ENCODE peak calls at places on chromosomes 7 and 10, in four cellular contexts. I is A673, K is tibial artery, A is lower leg skin. G is an unnamed sample.

GRCh38 chr10:124612611-124613498 is 131.3 kb downstream of the FAM53B start:
- DNase-seq in K (no peak), I (no peak), A (no peak), G (no peak)

GRCh38 chr7:152615052-152615741 is 60.7 kb downstream of the XRCC2 start:
- DNase-seq in A (no peak), K (no peak), I (peak), G (no peak)

GRCh38 chr10:84114088-84114667 is 25.1 kb upstream of the GHITM start:
- DNase-seq in K (no peak), I (peak), A (no peak), G (no peak)

GRCh38 chr10:111944331-111944730 is 239.2 kb downstream of the GPAM start:
- DNase-seq in I (no peak), A (no peak), K (no peak), G (no peak)

GRCh38 chr10:87861566-87861952 is 1.8 kb downstream of the KLLN start:
- DNase-seq in K (peak), A (peak), I (no peak), G (peak)

GRCh38 chr10:71799785-71800453 is 26.6 kb upstream of the VSIR start:
- DNase-seq in K (no peak), I (no peak), A (no peak), G (no peak)

GRCh38 chr7:1945558-1945957 is 275.5 kb downstream of the ELFN1 start:
- DNase-seq in K (no peak), A (no peak), I (no peak), G (no peak)

GRCh38 chr10:21184216-21184615 is 287.1 kb upstream of the NEBL start:
- DNase-seq in I (peak), A (no peak), K (no peak), G (no peak)

GRCh38 chr10:35216303-35216905 is 89.8 kb downstream of the CREM start:
- DNase-seq in I (no peak), A (no peak), K (peak), G (peak)

GRCh38 chr7:49187543-49188268 is 263.4 kb downstream of the CDC14C start:
- DNase-seq in K (no peak), A (no peak), I (peak), G (no peak)

GRCh38 chr7:34928052-34928451 is 109.2 kb downstream of the DPY19L1 start:
- DNase-seq in A (no peak), K (no peak), I (peak), G (no peak)

GRCh38 chr7:95357623-95358022 is 33.3 kb upstream of the PON1 start:
- DNase-seq in A (no peak), K (no peak), I (peak), G (no peak)

GRCh38 chr7:36760856-36761762 is 36.8 kb upstream of the AOAH start:
- DNase-seq in K (no peak), A (no peak), I (no peak), G (no peak)

GRCh38 chr7:55550010-55550409 is 22.3 kb downstream of the VOPP1 start:
- DNase-seq in I (no peak), K (no peak), A (no peak), G (no peak)

GRCh38 chr7:16357921-16358320 is 63.4 kb downstream of the CRPPA start:
- DNase-seq in A (no peak), K (no peak), I (no peak), G (no peak)

GRCh38 chr10:117647306-117647705 is 104.8 kb downstream of the EMX2 start:
- DNase-seq in K (no peak), A (no peak), I (no peak), G (no peak)

GRCh38 chr10:38038107-38038931 is 27.8 kb downstream of the ZNF33A start:
- DNase-seq in A (no peak), I (no peak), K (no peak), G (no peak)

GRCh38 chr10:14009315-14010082 is 321.2 kb downstream of the FRMD4A start:
- DNase-seq in A (no peak), K (no peak), I (peak), G (no peak)

GRCh38 chr7:23347682-23348180 is 48.6 kb downstream of the MALSU1 start:
- DNase-seq in A (no peak), K (no peak), I (peak), G (no peak)

GRCh38 chr10:118873080-118873737 is 118.4 kb upstream of the CACUL1 start:
- DNase-seq in K (no peak), A (no peak), I (no peak), G (no peak)

GRCh38 chr7:39073432-39073831 is 95.7 kb downstream of the POU6F2 start:
- DNase-seq in I (no peak), K (peak), A (no peak), G (no peak)

GRCh38 chr7:112162161-112163020 is 43.8 kb downstream of the DOCK4 start:
- DNase-seq in K (peak), I (peak), A (no peak), G (no peak)

GRCh38 chr7:51138121-51139085 is 178.2 kb downstream of the COBL start:
- DNase-seq in A (no peak), K (no peak), I (no peak), G (no peak)

GRCh38 chr7:30896041-30896440 is 15.6 kb upstream of the AQP1 start:
- DNase-seq in A (no peak), I (peak), K (no peak), G (no peak)

GRCh38 chr7:725223-726005 is 1.1 kb upstream of the DNAAF5 start:
- DNase-seq in K (no peak), I (no peak), A (no peak), G (no peak)

GRCh38 chr10:127577376-127577775 is 28.3 kb downstream of the NPS start:
- DNase-seq in I (peak), A (no peak), K (no peak), G (no peak)

GRCh38 chr10:29407280-29407858 is 118.5 kb downstream of the LYZL1 start:
- DNase-seq in K (no peak), A (no peak), I (no peak), G (no peak)

DNA sequence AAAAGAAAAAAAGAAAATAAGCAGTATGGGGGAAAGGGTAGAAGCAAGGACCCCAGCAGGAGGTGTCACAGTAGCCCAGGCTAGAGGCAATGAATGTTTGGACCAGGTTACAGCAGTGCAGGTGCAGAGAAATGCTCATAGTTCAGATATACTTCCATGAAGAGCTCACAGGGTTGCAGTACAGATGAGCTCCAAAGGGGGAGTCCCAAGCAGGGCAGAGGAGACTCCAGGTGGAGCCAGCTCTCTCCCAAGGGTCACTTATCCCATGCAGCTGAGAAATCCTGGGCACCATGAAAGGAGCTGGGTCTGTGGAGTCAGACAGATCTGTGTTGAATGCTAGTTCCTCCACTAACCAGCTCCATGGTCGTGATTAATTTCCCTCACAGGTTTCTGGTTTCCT is 174.9 kb downstream of the C7orf25 start:
- DNase-seq in K (no peak), I (no peak), A (no peak), G (no peak)
- TF ChIP-seq CTCF in K (no peak), I (no peak), A (no peak), G (no peak)

DNA sequence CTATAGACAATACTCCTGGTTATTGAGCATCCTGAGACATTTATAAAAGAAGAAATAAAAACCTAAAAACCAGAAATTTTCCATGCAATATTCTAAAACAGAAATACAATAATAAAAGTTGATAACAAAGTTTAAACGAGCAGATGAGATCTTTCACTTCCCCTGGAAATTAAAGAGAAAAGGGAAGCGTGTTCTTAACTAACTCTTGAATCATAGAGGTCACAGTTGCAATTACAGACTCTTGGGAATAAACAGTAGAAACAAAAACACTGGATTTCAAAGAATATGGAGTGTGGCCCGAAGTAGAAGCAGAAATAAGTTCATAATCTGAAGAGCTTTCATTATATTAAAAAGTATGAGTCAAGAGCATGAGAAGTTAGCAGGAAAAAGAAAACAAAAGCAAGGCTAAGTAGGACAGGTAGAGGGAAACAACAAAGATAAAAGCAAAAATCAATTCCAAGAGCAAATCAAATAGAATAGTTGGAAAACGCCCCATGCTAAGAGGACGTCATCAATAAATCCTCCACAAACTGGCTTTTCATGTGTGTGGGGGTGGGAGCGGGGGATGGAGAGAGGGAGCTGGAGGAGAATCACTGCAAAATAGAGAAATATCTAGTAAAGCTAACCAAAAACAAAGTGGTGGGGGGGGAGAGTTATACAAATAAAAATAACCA is 55.2 kb upstream of the C10orf71 start:
- DNase-seq in A (no peak), K (no peak), I (no peak), G (no peak)
- TF ChIP-seq CTCF in A (no peak), K (no peak), I (no peak), G (no peak)

DNA sequence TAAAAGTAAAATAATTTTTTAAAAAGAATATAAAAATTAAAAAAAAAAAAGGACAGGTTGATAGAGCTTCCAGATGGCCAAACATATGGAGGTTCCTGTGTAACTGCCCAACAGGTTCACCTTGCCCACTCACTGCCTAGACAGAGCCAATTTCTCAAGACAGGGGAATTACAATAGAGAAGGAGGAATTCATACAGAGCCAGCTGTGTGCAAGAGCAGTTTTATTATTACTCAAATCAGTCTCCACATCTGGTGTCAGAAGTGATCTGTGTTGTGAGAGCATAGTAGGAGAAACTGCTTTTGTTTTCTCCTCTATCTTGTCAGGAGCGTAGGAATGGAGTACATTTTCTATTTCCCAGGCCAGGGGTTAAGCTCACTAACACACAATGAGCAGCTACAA is 31.0 kb downstream of the C7orf33 start:
- DNase-seq in K (no peak), A (no peak), I (no peak), G (no peak)
- TF ChIP-seq CTCF in K (no peak), A (no peak), I (no peak), G (no peak)

DNA sequence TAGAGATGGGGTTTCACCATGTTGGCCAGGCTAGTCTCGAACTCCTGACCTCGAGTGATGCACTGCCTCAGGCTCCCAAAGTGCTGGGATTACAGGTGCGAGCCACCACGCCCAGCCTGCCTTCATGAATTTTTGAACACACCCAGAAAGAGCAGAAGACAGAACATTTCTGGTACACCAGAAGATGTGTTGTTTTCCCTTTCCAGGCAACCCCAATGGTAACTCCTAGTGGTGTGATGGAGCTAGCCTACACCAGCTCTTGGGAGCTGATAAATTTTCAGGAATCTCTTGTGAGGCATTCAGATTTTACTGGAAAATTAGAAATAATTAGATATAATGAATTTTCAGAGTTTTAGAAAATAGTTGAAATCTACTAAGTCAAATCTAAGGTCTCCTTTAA is 904 bp upstream of the CCDC7 start:
- DNase-seq in A (no peak), K (no peak), I (no peak), G (no peak)
- TF ChIP-seq CTCF in A (no peak), K (no peak), I (no peak), G (no peak)

DNA sequence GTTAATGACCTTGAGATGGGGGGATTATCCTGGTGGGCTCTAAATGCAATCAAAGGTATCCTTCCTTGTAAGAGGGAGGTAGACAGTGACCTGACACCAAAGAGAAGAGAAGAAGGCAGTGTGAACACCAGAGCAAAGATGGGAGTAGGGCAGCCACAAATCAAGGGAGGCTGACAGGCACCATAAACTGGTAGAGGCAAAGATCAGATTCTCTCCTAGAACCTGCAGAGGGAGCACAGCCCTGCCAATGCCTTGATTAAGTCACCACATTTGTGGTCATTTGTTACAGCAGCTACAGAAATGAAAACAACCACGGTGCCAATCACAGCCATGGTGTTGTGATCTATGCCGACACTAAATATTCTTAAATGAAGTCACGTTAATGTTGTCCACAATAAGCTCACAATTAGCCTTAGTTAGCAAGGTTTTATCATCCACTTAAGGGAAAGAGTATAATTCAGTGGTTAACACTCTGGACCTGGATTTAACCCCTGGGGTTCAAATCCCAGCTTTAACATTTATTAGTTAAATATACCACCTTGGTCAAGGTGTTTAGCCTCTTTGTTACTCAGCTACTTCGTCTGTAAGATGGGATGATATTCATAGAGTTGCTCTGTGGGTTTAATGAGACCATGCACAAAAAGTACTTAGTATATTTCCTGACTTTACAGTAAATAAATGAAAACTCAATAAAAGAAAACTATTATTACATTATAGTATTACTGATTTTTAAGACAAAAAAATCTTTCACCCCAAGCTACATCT is 70.8 kb downstream of the SGMS1 start:
- DNase-seq in K (no peak), A (no peak), I (peak), G (no peak)
- TF ChIP-seq CTCF in K (peak), A (no peak), I (peak), G (no peak)

DNA sequence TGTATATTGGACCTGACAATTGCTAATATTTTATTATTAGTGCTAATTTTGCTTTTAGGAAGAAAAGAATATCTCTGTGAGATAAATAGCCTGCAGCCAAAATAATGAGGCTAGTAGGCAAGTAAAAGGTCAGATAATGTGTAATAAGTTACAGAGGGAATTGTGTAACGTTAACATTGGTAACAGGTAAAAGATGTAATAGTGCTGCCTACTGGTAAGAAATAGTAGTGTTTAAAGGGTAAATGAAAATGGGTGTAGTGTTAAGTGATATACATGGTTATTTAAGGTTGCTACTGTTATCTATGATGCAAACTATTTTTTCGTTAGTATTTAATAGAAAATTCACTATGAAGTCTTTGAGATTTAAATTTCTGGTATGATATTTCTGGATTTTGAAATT is 9.2 kb upstream of the FOXP2 start:
- DNase-seq in K (no peak), A (no peak), I (peak), G (no peak)
- TF ChIP-seq CTCF in K (peak), A (no peak), I (peak), G (peak)

DNA sequence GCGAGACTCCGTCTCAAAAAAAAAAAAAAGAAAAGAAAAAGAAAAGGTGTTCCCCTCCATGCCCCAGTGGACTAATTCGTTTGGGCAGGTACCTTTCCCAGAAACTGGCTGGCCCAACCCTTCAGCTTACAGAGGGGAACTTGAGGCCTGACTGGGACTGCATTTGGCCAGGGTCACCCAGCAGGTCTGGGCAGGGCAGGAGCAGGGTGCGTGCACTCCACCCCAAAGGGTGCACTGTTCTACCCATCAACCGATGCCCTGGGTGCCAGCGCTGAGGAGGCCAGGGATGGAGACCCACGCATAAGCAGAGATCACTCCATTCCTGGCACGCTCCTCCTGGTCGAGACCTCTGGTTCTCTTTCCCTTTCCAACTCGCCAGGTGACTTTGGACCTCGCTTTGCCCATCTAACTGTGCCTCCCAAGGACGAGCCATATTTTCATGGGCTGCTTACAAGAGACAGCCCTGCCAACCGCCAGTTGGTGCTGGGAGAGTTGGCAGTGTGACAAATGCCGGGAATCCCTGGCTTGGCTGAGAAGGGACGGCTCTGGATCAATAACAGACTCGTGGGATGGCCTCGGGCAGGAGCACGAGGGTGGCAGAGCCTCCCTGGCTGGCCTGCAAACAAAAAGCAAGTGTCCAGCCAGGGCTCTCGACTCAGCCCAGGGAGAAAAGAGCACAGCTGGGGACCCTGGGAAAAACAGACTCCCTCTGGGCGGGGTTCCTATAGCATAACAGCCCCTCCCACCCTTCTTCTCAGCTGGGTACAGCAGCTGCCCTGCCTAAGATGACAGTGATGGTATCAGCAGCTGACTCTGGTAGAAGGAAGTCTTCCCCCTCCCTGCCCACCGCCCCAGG is 7.9 kb downstream of the HSPB1 start:
- DNase-seq in A (no peak), I (peak), K (no peak), G (no peak)
- TF ChIP-seq CTCF in A (no peak), I (no peak), K (no peak), G (no peak)

GRCh38 chr7:132065973-132066611 is 509.7 kb upstream of the PODXL start:
- DNase-seq in I (peak), K (no peak), A (no peak), G (no peak)

GRCh38 chr7:132061931-132062330 is 505.5 kb upstream of the PODXL start:
- DNase-seq in K (no peak), A (no peak), I (no peak), G (no peak)

GRCh38 chr7:132063800-132064199 is 507.4 kb upstream of the PODXL start:
- DNase-seq in I (no peak), A (no peak), K (no peak), G (no peak)

GRCh38 chr7:132065193-132065972 is 509.0 kb upstream of the PODXL start:
- DNase-seq in A (peak), I (peak), K (peak), G (no peak)

GRCh38 chr7:132066776-132067175 is 509.5 kb downstream of the PLXNA4 start:
- DNase-seq in K (no peak), A (no peak), I (peak), G (no peak)
- TF ChIP-seq CTCF in K (no peak), A (no peak), I (no peak), G (no peak)